ENCODE peak calls at places on chromosomes 1 and 21, in five cellular contexts. S, V, W, B and Z are unnamed samples.
A peak's percentile ranks its signal among the peaks of the same experiment; 100 is the strongest.

GRCh38 chr1:115098979-115099692 is 9.8 kb upstream of the TSPAN2 start:
- DNase-seq in S (peak; percentile 70), V (no peak), W (no peak), B (peak; percentile 65), Z (peak; percentile 50)

GRCh38 chr1:54874079-54874830 is 12.7 kb downstream of the DHCR24 start:
- DNase-seq in S (no peak), V (no peak), W (no peak), B (no peak), Z (no peak)

GRCh38 chr1:230632273-230632873 is 9.9 kb upstream of the COG2 start:
- DNase-seq in S (no peak), V (no peak), W (no peak), B (no peak), Z (no peak)

GRCh38 chr21:41283211-41283818 is 33.3 kb upstream of the FAM3B start:
- DNase-seq in S (no peak), V (no peak), W (no peak), B (peak; percentile 29), Z (no peak)

GRCh38 chr1:230743874-230744273 is 3.3 kb upstream of the CAPN9 start:
- DNase-seq in S (no peak), V (no peak), W (no peak), B (no peak), Z (no peak)

GRCh38 chr1:220448217-220448616 is 79.7 kb upstream of the MARK1 start:
- DNase-seq in S (no peak), V (no peak), W (no peak), B (no peak), Z (no peak)

GRCh38 chr1:5718716-5719632 is 273.3 kb downstream of the NPHP4 start:
- DNase-seq in S (no peak), V (no peak), W (no peak), B (no peak), Z (no peak)

GRCh38 chr1:183956559-183957188 is 80.9 kb downstream of the COLGALT2 start:
- DNase-seq in S (peak; percentile 80), V (no peak), W (no peak), B (peak; percentile 48), Z (peak; percentile 52)

GRCh38 chr1:37468037-37468436 is 6.3 kb upstream of the ZC3H12A start:
- DNase-seq in S (no peak), V (no peak), W (no peak), B (no peak), Z (no peak)

GRCh38 chr1:118381197-118381596 is 196.2 kb upstream of the SPAG17 start:
- DNase-seq in S (no peak), V (no peak), W (no peak), B (no peak), Z (no peak)

GRCh38 chr1:10510520-10511493 is 36.1 kb downstream of the PEX14 start:
- DNase-seq in S (peak; percentile 79), V (no peak), W (no peak), B (peak; percentile 86), Z (peak; percentile 43)

GRCh38 chr1:231584117-231584516 is 42.5 kb upstream of the DISC1 start:
- DNase-seq in S (no peak), V (no peak), W (no peak), B (no peak), Z (no peak)

GRCh38 chr1:113141650-113142473 is 68.9 kb downstream of the LRIG2 start:
- DNase-seq in S (no peak), V (no peak), W (no peak), B (no peak), Z (no peak)

GRCh38 chr1:208888376-208888775 is 644.2 kb upstream of the PLXNA2 start:
- DNase-seq in S (no peak), V (no peak), W (no peak), B (no peak), Z (no peak)

GRCh38 chr1:48207536-48208075 is 14.9 kb upstream of the SLC5A9 start:
- DNase-seq in S (no peak), V (no peak), W (no peak), B (no peak), Z (no peak)

GRCh38 chr1:20640183-20640597 is 6.9 kb downstream of the PINK1 start:
- DNase-seq in S (peak; percentile 75), V (no peak), W (no peak), B (peak; percentile 60), Z (peak; percentile 31)

GRCh38 chr1:164772635-164773034 is 213.7 kb downstream of the PBX1 start:
- DNase-seq in S (no peak), V (no peak), W (peak; percentile 19), B (no peak), Z (no peak)

GRCh38 chr1:169779970-169780369 is 14.7 kb downstream of the METTL18 start:
- DNase-seq in S (no peak), V (no peak), W (peak; percentile 55), B (no peak), Z (no peak)